ENCODE peak calls at places on chromosome 15, in ten cellular contexts. L is OCI-M1; B is endothelial cell; Y is nephron progenitor cell; A is CD4-positive, CD25-positive, alpha-beta regulatory T cell; M is Panc1; U is activated naive CD4-positive, alpha-beta T cell; H is NCI-H748 treated with DMSO at 0.1 percent for 48 hours; Q is kidney tubule cell; Z is stimulated activated naive CD8-positive, alpha-beta T cell treated with anti-CD3 and anti-CD28 coated beads, Interleukin-15, amount 100 ng/mL, for 72 hours. X is an unnamed sample.
A peak's percentile ranks its signal among the peaks of the same experiment; 100 is the strongest.

GRCh38 chr15:51667478-51667877 is 13.8 kb upstream of the SCG3 start:
- DNase-seq in L (no peak), B (no peak), Y (no peak), A (no peak), M (no peak), U (no peak), H (no peak), Q (no peak), Z (no peak), X (no peak)

GRCh38 chr15:51180534-51180933 is 85.8 kb upstream of the TNFAIP8L3 start:
- DNase-seq in L (no peak), B (no peak), Y (no peak), A (no peak), M (no peak), U (no peak), H (no peak), Q (no peak), Z (no peak), X (no peak)

GRCh38 chr15:75347222-75348033 is 589 bp downstream of the NEIL1 start:
- DNase-seq in L (peak; percentile 36), B (peak; percentile 63), Y (peak; percentile 67), A (peak; percentile 74), M (no peak), U (no peak), H (no peak), Q (peak; percentile 40), Z (peak; percentile 53), X (peak; percentile 87)

GRCh38 chr15:67125589-67126502 is 60.4 kb downstream of the SMAD3 start:
- DNase-seq in L (peak; percentile 9), B (no peak), Y (peak; percentile 63), A (no peak), M (peak; percentile 96), U (no peak), H (no peak), Q (peak; percentile 65), Z (no peak), X (no peak)

GRCh38 chr15:51267714-51268105 is 70.7 kb downstream of the CYP19A1 start:
- DNase-seq in L (peak; percentile 18), B (peak; percentile 18), Y (peak; percentile 22), A (no peak), M (no peak), U (no peak), H (no peak), Q (no peak), Z (no peak), X (no peak)

GRCh38 chr15:48424076-48424475 is 92.8 kb downstream of the DUT start:
- DNase-seq in L (peak; percentile 19), B (no peak), Y (no peak), A (no peak), M (no peak), U (no peak), H (no peak), Q (peak; percentile 18), Z (no peak), X (no peak)

GRCh38 chr15:70245932-70246622 is 148.4 kb upstream of the TLE3 start:
- DNase-seq in L (peak; percentile 52), B (no peak), Y (no peak), A (no peak), M (no peak), U (no peak), H (no peak), Q (peak; percentile 82), Z (no peak), X (peak; percentile 76)

GRCh38 chr15:52515343-52515742 is 13.3 kb downstream of the MYO5A start:
- DNase-seq in L (no peak), B (no peak), Y (no peak), A (no peak), M (no peak), U (no peak), H (no peak), Q (no peak), Z (no peak), X (no peak)

GRCh38 chr15:41001524-41001923 is 48.3 kb downstream of the CHAC1 start:
- DNase-seq in L (no peak), B (no peak), Y (peak; percentile 15), A (no peak), M (peak; percentile 41), U (no peak), H (no peak), Q (no peak), Z (no peak), X (no peak)

GRCh38 chr15:68806220-68807105 is 14.2 kb downstream of the ANP32A start:
- DNase-seq in L (no peak), B (no peak), Y (no peak), A (no peak), M (no peak), U (no peak), H (no peak), Q (no peak), Z (no peak), X (no peak)

GRCh38 chr15:77569647-77570186 is 63.0 kb downstream of the LINGO1 start:
- DNase-seq in L (peak; percentile 12), B (no peak), Y (peak; percentile 57), A (no peak), M (no peak), U (no peak), H (no peak), Q (no peak), Z (no peak), X (no peak)